ENCODE peak calls at places on chromosomes 16 and 17, in six cellular contexts. I is mammary epithelial cell; Q is prostate gland; G is cardiac muscle cell; D is CD8-positive, alpha-beta T cell; O is GM23338. M is an unnamed sample.
A peak's percentile ranks its signal among the peaks of the same experiment; 100 is the strongest.

GRCh38 chr17:83012873-83013778 is 66.3 kb upstream of the METRNL start:
- DNase-seq in I (peak; percentile 52), Q (no peak), G (peak; percentile 57), D (no peak), O (no peak), M (no peak)

GRCh38 chr16:75389096-75389692 is 44.1 kb downstream of the CFDP1 start:
- DNase-seq in I (no peak), Q (no peak), G (no peak), D (no peak), O (no peak), M (no peak)

GRCh38 chr16:68399456-68399855 is 48.9 kb downstream of the SMPD3 start:
- DNase-seq in I (no peak), Q (no peak), G (no peak), D (no peak), O (no peak), M (no peak)

GRCh38 chr17:43338886-43339516 is 59.8 kb upstream of the ARL4D start:
- DNase-seq in I (peak; percentile 23), Q (peak; percentile 81), G (peak; percentile 54), D (peak; percentile 65), O (peak; percentile 76), M (peak; percentile 89)

GRCh38 chr16:4350365-4350786 is 745 bp downstream of the PAM16 start:
- DNase-seq in I (no peak), Q (no peak), G (no peak), D (no peak), O (no peak), M (no peak)

GRCh38 chr17:52158450-52159042 is at the start of gene CA10:
- DNase-seq in I (no peak), Q (no peak), G (no peak), D (no peak), O (peak; percentile 91), M (no peak)

GRCh38 chr17:45150911-45151809 is 2.9 kb downstream of the HEXIM1 start:
- DNase-seq in I (no peak), Q (no peak), G (no peak), D (no peak), O (no peak), M (no peak)

GRCh38 chr17:213286-214105 is 32.0 kb upstream of the DOC2B start:
- DNase-seq in I (no peak), Q (no peak), G (no peak), D (no peak), O (no peak), M (no peak)

GRCh38 chr17:6303664-6304063 is 131.3 kb downstream of the AIPL1 start:
- DNase-seq in I (peak; percentile 34), Q (no peak), G (peak; percentile 13), D (no peak), O (peak; percentile 77), M (no peak)

GRCh38 chr16:87435399-87436224 is 43.5 kb downstream of the MAP1LC3B start:
- DNase-seq in I (peak; percentile 66), Q (no peak), G (peak; percentile 65), D (no peak), O (no peak), M (no peak)

GRCh38 chr16:48194828-48195566 is 39.2 kb upstream of the ABCC12 start:
- DNase-seq in I (peak; percentile 90), Q (peak; percentile 77), G (peak; percentile 36), D (no peak), O (no peak), M (no peak)

GRCh38 chr16:7405166-7405565 is 72.5 kb downstream of the RBFOX1 start:
- DNase-seq in I (no peak), Q (no peak), G (no peak), D (no peak), O (peak; percentile 45), M (peak; percentile 43)

GRCh38 chr16:53898993-53899392 is 195.0 kb downstream of the FTO start:
- DNase-seq in I (no peak), Q (no peak), G (peak; percentile 37), D (no peak), O (no peak), M (no peak)

GRCh38 chr16:53893731-53894435 is 189.9 kb downstream of the FTO start:
- DNase-seq in I (peak; percentile 78), Q (peak; percentile 48), G (peak; percentile 55), D (no peak), O (no peak), M (no peak)

GRCh38 chr16:53899471-53899870 is 195.5 kb downstream of the FTO start:
- DNase-seq in I (no peak), Q (no peak), G (peak; percentile 33), D (no peak), O (no peak), M (no peak)

GRCh38 chr16:53900678-53901077 is 196.7 kb downstream of the FTO start:
- DNase-seq in I (no peak), Q (no peak), G (no peak), D (no peak), O (no peak), M (no peak)

DNA sequence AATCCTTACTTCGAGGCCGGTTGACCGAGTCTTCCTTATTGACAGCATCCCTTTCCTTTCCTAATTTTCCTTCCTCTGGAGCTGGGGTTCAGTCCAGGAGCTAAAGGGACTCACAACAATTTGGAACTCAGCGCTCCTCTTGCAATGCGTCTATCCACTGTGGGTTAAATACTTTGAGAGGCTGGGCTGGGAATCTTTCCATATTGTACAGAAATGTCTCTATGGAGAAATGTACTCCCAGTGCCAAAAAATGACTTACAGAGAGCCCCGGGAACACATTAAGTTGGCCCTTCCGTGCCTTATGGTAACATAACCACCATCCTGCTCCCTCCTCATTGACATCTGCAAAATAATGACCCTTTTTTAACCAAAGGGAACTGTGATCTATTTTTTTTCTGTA is 192.8 kb downstream of the FTO start:
- DNase-seq in I (no peak), Q (no peak), G (peak; percentile 63), D (no peak), O (no peak), M (no peak)
- H3K27me3 ChIP-seq in I (no peaks in the 10 kb centered on the region), Q (no peaks in the 10 kb centered on the region), G (no peaks in the 10 kb centered on the region), D (no peaks in the 10 kb centered on the region), O (no peaks in the 10 kb centered on the region), M (no peaks in the 10 kb centered on the region)

GRCh38 chr16:51815527-51815926 is 664.5 kb upstream of the SALL1 start:
- DNase-seq in I (no peak), Q (no peak), G (no peak), D (no peak), O (no peak), M (no peak)

GRCh38 chr16:51820176-51820575 is 669.1 kb upstream of the SALL1 start:
- DNase-seq in I (no peak), Q (no peak), G (no peak), D (no peak), O (no peak), M (no peak)

GRCh38 chr16:51814617-51815016 is 663.5 kb upstream of the SALL1 start:
- DNase-seq in I (no peak), Q (no peak), G (no peak), D (no peak), O (no peak), M (no peak)

GRCh38 chr16:51818342-51818944 is 667.4 kb upstream of the SALL1 start:
- DNase-seq in I (peak; percentile 44), Q (peak; percentile 43), G (peak; percentile 57), D (no peak), O (peak; percentile 78), M (peak; percentile 83)

GRCh38 chr16:51816929-51817328 is 665.9 kb upstream of the SALL1 start:
- DNase-seq in I (no peak), Q (no peak), G (peak; percentile 3), D (no peak), O (no peak), M (no peak)
- H3K4me3 ChIP-seq in I (no peak overlapping the region), Q (no peak overlapping the region), G (no peak overlapping the region), D (no peak overlapping the region), O (no peak overlapping the region), M (no peak overlapping the region)

GRCh38 chr17:74768069-74768762 is 7.9 kb downstream of the NAT9 start:
- DNase-seq in I (no peak), Q (no peak), G (peak; percentile 51), D (no peak), O (no peak), M (peak; percentile 71)

GRCh38 chr17:74768763-74769114 is 7.4 kb downstream of the NAT9 start:
- DNase-seq in I (no peak), Q (no peak), G (no peak), D (no peak), O (no peak), M (no peak)

GRCh38 chr17:74769266-74769855 is 6.8 kb downstream of the NAT9 start:
- DNase-seq in I (no peak), Q (no peak), G (no peak), D (no peak), O (no peak), M (no peak)

GRCh38 chr17:74766413-74766812 is 9.7 kb downstream of the NAT9 start:
- DNase-seq in I (no peak), Q (no peak), G (no peak), D (no peak), O (no peak), M (no peak)

GRCh38 chr17:74767111-74767516 is 9.0 kb downstream of the NAT9 start:
- DNase-seq in I (no peak), Q (no peak), G (no peak), D (no peak), O (no peak), M (no peak)
- H3K4me1 ChIP-seq in I (peaks cover 6% of the 10 kb centered on the region), Q (peaks cover 13% of the 10 kb centered on the region), G (peaks cover 21% of the 10 kb centered on the region), D (peaks cover 19% of the 10 kb centered on the region), O (no peaks in the 10 kb centered on the region), M (peaks cover 17% of the 10 kb centered on the region)

DNA sequence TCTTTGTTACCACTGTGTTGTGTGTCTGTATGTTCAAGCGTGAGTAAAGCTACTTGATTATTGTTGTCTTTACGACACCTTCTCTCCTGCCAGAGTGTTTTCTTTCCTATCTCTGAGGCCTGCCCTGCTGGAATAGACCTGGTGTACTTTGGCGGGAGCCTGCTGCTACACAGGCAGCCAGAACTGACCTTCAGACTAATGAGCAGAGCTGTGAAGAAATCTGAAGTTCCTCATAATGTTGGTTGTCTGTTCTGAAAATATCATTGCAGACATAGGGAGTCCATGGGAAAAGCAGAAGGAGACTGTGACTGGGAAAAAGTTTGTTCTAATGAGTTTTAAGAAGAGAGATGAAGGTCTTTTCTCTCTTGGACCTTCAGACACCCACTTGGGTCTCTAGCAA is 9.8 kb downstream of the RHOT1 start:
- DNase-seq in I (no peak), Q (no peak), G (no peak), D (no peak), O (no peak), M (peak; percentile 60)
- H3K27me3 ChIP-seq in I (no peaks in the 10 kb centered on the region), Q (no peaks in the 10 kb centered on the region), G (no peaks in the 10 kb centered on the region), D (no peaks in the 10 kb centered on the region), O (no peaks in the 10 kb centered on the region), M (no peaks in the 10 kb centered on the region)

GRCh38 chr17:76998839-76999238 is 130.6 kb downstream of the MGAT5B start:
- DNase-seq in I (no peak), Q (no peak), G (no peak), D (no peak), O (no peak), M (no peak)
- H3K4me3 ChIP-seq in I (no peak overlapping the region), Q (no peak overlapping the region), G (no peak overlapping the region), D (peak overlapping the region; percentile 1), O (no peak overlapping the region), M (no peak overlapping the region)

DNA sequence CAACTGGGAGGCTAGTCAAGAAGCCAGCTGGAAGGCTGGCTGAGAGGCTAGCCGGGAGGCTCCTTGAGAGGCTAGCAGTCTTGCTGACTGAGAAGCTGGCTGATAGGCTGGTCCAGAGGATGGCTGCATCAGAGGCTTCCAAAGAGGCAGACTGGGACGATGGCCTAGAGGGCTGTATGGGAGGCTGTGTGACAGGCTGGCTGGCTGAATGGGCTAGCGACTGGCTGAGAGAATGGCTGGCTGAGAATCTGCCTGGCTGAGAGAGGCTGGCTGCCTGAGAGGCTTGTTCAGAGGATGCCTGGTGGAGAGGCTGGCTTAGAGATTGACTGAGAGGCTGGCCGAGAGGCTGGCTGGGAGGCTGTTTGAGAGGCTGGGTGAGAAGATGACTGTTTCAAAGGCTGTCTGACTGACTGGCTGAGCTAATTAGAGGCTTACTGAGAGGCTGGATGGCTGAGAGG is 34.8 kb upstream of the ACSM2B start:
- DNase-seq in I (no peak), Q (no peak), G (no peak), D (no peak), O (no peak), M (no peak)
- H3K4me1 ChIP-seq in I (no peaks in the 10 kb centered on the region), Q (no peaks in the 10 kb centered on the region), G (no peaks in the 10 kb centered on the region), D (no peaks in the 10 kb centered on the region), O (no peaks in the 10 kb centered on the region), M (no peaks in the 10 kb centered on the region)